ENCODE peak calls at places on chromosomes 13 and 19, in four cellular contexts. S, A, V and M are unnamed samples.

GRCh38 chr19:33298146-33298911 is 4.0 kb downstream of the CEBPA start:
- DNase-seq in A (no peak), S (no peak), V (no peak), M (peak)

GRCh38 chr13:92355213-92355612 is 871.4 kb upstream of the GPC6 start:
- DNase-seq in A (no peak), V (no peak), S (no peak), M (peak)

GRCh38 chr19:16527971-16528521 is 14.2 kb downstream of the CHERP start:
- DNase-seq in S (peak), V (no peak), A (no peak), M (peak)

GRCh38 chr13:39106216-39106995 is 68.2 kb downstream of the NHLRC3 start:
- DNase-seq in V (no peak), S (no peak), A (no peak), M (no peak)

GRCh38 chr13:67143544-67144115 is 86.5 kb downstream of the PCDH9 start:
- DNase-seq in V (no peak), S (no peak), A (no peak), M (no peak)

GRCh38 chr19:14472202-14472961 is 2.8 kb downstream of the PTGER1 start:
- DNase-seq in A (peak), V (peak), S (peak), M (no peak)

GRCh38 chr19:14434543-14435319 is 1.6 kb downstream of the PKN1 start:
- DNase-seq in A (peak), S (no peak), V (peak), M (peak)

GRCh38 chr19:58196911-58197616 is 14.2 kb downstream of the ZNF274 start:
- DNase-seq in A (no peak), V (no peak), S (no peak), M (no peak)

GRCh38 chr13:109146912-109147624 is 517.7 kb downstream of the MYO16 start:
- DNase-seq in A (no peak), S (no peak), V (no peak), M (no peak)

GRCh38 chr19:35666251-35666913 is at the start of gene UPK1A:
- DNase-seq in V (no peak), A (no peak), S (no peak), M (no peak)

GRCh38 chr19:18698321-18699167 is 15.1 kb downstream of the CRTC1 start:
- DNase-seq in S (no peak), A (no peak), V (no peak), M (no peak)

GRCh38 chr19:19137556-19138109 is 645 bp downstream of the TMEM161A start:
- DNase-seq in A (no peak), S (no peak), V (no peak), M (no peak)

GRCh38 chr19:14686411-14686810 is 3.4 kb upstream of the ZNF333 start:
- DNase-seq in S (no peak), A (no peak), V (no peak), M (peak)

GRCh38 chr13:48411281-48412099 is 1.4 kb downstream of the LPAR6 start:
- DNase-seq in V (no peak), S (no peak), A (no peak), M (no peak)

GRCh38 chr13:31885994-31886393 is 145.6 kb upstream of the FRY start:
- DNase-seq in S (no peak), A (no peak), V (no peak), M (no peak)

GRCh38 chr13:37608750-37609339 is 10.3 kb upstream of the POSTN start:
- DNase-seq in S (no peak), V (no peak), A (no peak), M (peak)

GRCh38 chr13:97976551-97977375 is 23.3 kb downstream of the IPO5 start:
- DNase-seq in S (no peak), A (no peak), V (no peak), M (no peak)

GRCh38 chr13:97948041-97948440 is 5.4 kb upstream of the IPO5 start:
- DNase-seq in S (no peak), A (no peak), V (no peak), M (no peak)

GRCh38 chr19:1251503-1252220 is 3.3 kb downstream of the MIDN start:
- DNase-seq in S (no peak), A (peak), V (peak), M (peak)

GRCh38 chr13:37074703-37075102 is 15.2 kb upstream of the SUPT20H start:
- DNase-seq in A (no peak), V (no peak), S (no peak), M (peak)

GRCh38 chr13:91036886-91037285 is 310.6 kb upstream of the MIR17HG start:
- DNase-seq in V (no peak), A (no peak), S (no peak), M (no peak)

GRCh38 chr19:13098291-13099072 is 4.2 kb downstream of the LYL1 start:
- DNase-seq in A (no peak), V (no peak), S (no peak), M (peak)

GRCh38 chr13:77022341-77022740 is 4.6 kb downstream of the FBXL3 start:
- DNase-seq in V (no peak), S (no peak), A (no peak), M (peak)

GRCh38 chr19:10388957-10389356 is 8.6 kb upstream of the TYK2 start:
- DNase-seq in A (peak), V (peak), S (peak), M (peak)

GRCh38 chr13:40490086-40490723 is 176.2 kb downstream of the FOXO1 start:
- DNase-seq in A (no peak), V (no peak), S (no peak), M (no peak)

GRCh38 chr13:99969934-99970760 is 1.4 kb downstream of the ZIC5 start:
- DNase-seq in V (no peak), S (no peak), A (no peak), M (no peak)